ENCODE peak calls at places on chromosomes 2 and 18, in six cellular contexts. L is mesenchymal stem cell, G is body of pancreas, Y is left lung, W is neuronal stem cell, I is K562. C is an unnamed sample.

GRCh38 chr2:231394201-231395141 is 1.0 kb upstream of the B3GNT7 start:
- DNase-seq in Y (no peak), L (no peak), G (peak; percentile 56), W (no peak), I (peak; percentile 12), C (no peak)

GRCh38 chr2:234873103-234873827 is 78.6 kb upstream of the SH3BP4 start:
- DNase-seq in I (no peak), L (no peak), W (no peak), Y (no peak), G (no peak), C (no peak)

GRCh38 chr2:12091201-12091806 is 344.9 kb downstream of the LPIN1 start:
- DNase-seq in W (no peak), I (no peak), G (no peak), L (no peak), Y (no peak), C (peak; percentile 59)

GRCh38 chr2:3827673-3828575 is 124.5 kb downstream of the DCDC2C start:
- DNase-seq in G (peak; percentile 20), I (peak; percentile 36), Y (no peak), L (no peak), W (no peak), C (peak; percentile 16)

GRCh38 chr2:674319-674985 is 2.8 kb downstream of the TMEM18 start:
- DNase-seq in W (no peak), L (no peak), Y (no peak), I (no peak), G (no peak), C (peak; percentile 32)

GRCh38 chr2:26473796-26474195 is 4.1 kb downstream of the OTOF start:
- DNase-seq in G (no peak), Y (no peak), I (no peak), W (no peak), L (no peak), C (no peak)

GRCh38 chr2:207423886-207424285 is 105.9 kb upstream of the CREB1 start:
- DNase-seq in L (peak; percentile 93), I (peak; percentile 39), W (no peak), G (no peak), Y (no peak), C (no peak)

GRCh38 chr2:174337337-174338154 is 2.8 kb downstream of the SP9 start:
- DNase-seq in G (no peak), I (peak; percentile 58), L (peak; percentile 50), Y (no peak), W (peak; percentile 63), C (peak; percentile 52)

GRCh38 chr2:96887419-96888081 is 17.7 kb upstream of the SEMA4C start:
- DNase-seq in W (no peak), Y (no peak), G (no peak), L (no peak), I (no peak), C (peak; percentile 26)

GRCh38 chr2:162297925-162298552 is 20.4 kb downstream of the IFIH1 start:
- DNase-seq in Y (no peak), W (peak; percentile 76), G (peak; percentile 74), I (peak; percentile 75), L (peak; percentile 81), C (peak; percentile 93)

GRCh38 chr2:70116936-70117554 is 29.8 kb downstream of the PCBP1 start:
- DNase-seq in L (no peak), I (no peak), W (no peak), G (no peak), Y (no peak), C (no peak)

GRCh38 chr2:108998911-108999310 is 9.9 kb upstream of the EDAR start:
- DNase-seq in W (no peak), L (no peak), Y (no peak), G (no peak), I (no peak), C (peak; percentile 49)

GRCh38 chr2:240622631-240623235 is 2.5 kb upstream of the GPR35 start:
- DNase-seq in G (no peak), W (no peak), Y (peak; percentile 51), L (no peak), I (no peak), C (no peak)

GRCh38 chr2:219253753-219254589 is at the start of gene TUBA4A:
- DNase-seq in G (peak; percentile 90), I (peak; percentile 87), L (peak; percentile 63), W (peak; percentile 39), Y (peak; percentile 88), C (peak; percentile 72)

GRCh38 chr2:43802135-43802534 is 28.3 kb downstream of the DYNC2LI1 start:
- DNase-seq in I (no peak), G (no peak), W (no peak), Y (no peak), L (no peak), C (no peak)
- H3K4me3 ChIP-seq in I (no peak overlapping the region), G (no peak overlapping the region), W (no peak overlapping the region), Y (no peak overlapping the region), L (no peak overlapping the region), C (no peak overlapping the region)

GRCh38 chr2:127537644-127538043 is 2.2 kb downstream of the MYO7B start:
- DNase-seq in I (no peak), W (no peak), Y (no peak), G (no peak), L (no peak), C (no peak)

GRCh38 chr2:127535941-127536340 is 458 bp downstream of the MYO7B start:
- DNase-seq in W (no peak), I (no peak), Y (no peak), G (no peak), L (no peak), C (no peak)

GRCh38 chr2:127535422-127535901 is at the start of gene MYO7B:
- DNase-seq in L (no peak), I (no peak), W (no peak), Y (no peak), G (no peak), C (no peak)

GRCh38 chr2:127536707-127537106 is 1.2 kb downstream of the MYO7B start:
- DNase-seq in G (no peak), W (no peak), Y (no peak), I (no peak), L (no peak), C (no peak)

DNA sequence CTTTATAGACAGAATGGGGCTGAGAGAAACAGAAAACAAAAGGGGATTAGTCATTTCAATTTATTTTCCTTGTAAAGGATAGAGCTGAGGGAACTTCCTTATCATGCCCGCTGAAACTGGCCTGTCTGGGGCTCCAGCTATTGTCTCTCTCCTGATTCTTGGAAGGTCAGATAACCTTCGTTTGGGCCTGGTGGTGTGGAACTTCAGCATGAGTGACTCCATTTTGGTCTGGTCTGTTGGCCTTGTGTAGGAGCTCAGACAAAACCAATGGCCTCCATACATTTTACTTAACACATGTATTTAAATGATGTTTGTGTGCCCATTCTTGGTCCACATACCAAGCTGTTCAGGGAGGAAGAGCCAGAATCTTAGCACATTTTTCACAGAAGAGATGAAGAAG is 1.7 kb downstream of the MYO7B start:
- DNase-seq in G (no peak), Y (no peak), I (no peak), W (no peak), L (no peak), C (no peak)
- H3K27me3 ChIP-seq in G (no peaks in the 10 kb centered on the region), Y (peaks cover 10% of the 10 kb centered on the region), I (peaks cover 57% of the 10 kb centered on the region), W (no peaks in the 10 kb centered on the region), L (peaks cover 23% of the 10 kb centered on the region), C (peaks cover 18% of the 10 kb centered on the region)

GRCh38 chr18:9404565-9405060 is 70.0 kb downstream of the TWSG1 start:
- DNase-seq in I (peak; percentile 91), L (no peak), Y (no peak), W (no peak), G (no peak), C (no peak)
- H3K4me3 ChIP-seq in I (peak overlapping the region; percentile 22), L (no peak overlapping the region), Y (no peak overlapping the region), W (no peak overlapping the region), G (no peak overlapping the region), C (no peak overlapping the region)

GRCh38 chr2:105138643-105139042 is 100.8 kb downstream of the MRPS9 start:
- DNase-seq in G (no peak), Y (no peak), I (no peak), L (no peak), W (no peak), C (no peak)

GRCh38 chr2:105134076-105134475 is 96.2 kb downstream of the MRPS9 start:
- DNase-seq in L (no peak), Y (no peak), I (no peak), G (no peak), W (no peak), C (peak; percentile 12)

GRCh38 chr2:105139556-105140236 is 101.8 kb downstream of the MRPS9 start:
- DNase-seq in W (no peak), Y (no peak), I (no peak), L (no peak), G (no peak), C (no peak)

GRCh38 chr2:105135436-105135835 is 97.6 kb downstream of the MRPS9 start:
- DNase-seq in I (no peak), G (no peak), L (no peak), Y (no peak), W (no peak), C (no peak)

GRCh38 chr2:105136394-105136793 is 98.5 kb downstream of the MRPS9 start:
- DNase-seq in W (no peak), G (no peak), I (no peak), L (no peak), Y (no peak), C (no peak)
- H3K27me3 ChIP-seq in W (no peaks in the 10 kb centered on the region), G (no peaks in the 10 kb centered on the region), I (peaks cover 25% of the 10 kb centered on the region), L (peaks cover 19% of the 10 kb centered on the region), Y (no peaks in the 10 kb centered on the region), C (peaks cover 18% of the 10 kb centered on the region)

GRCh38 chr18:58038063-58038462 is 6.0 kb upstream of the NEDD4L start:
- DNase-seq in I (no peak), Y (no peak), L (no peak), G (no peak), W (no peak), C (no peak)
- H3K4me3 ChIP-seq in I (no peak overlapping the region), Y (no peak overlapping the region), L (no peak overlapping the region), G (no peak overlapping the region), W (no peak overlapping the region), C (no peak overlapping the region)

GRCh38 chr2:62972601-62973000 is 78.0 kb upstream of the OTX1 start:
- DNase-seq in G (no peak), L (no peak), W (no peak), Y (no peak), I (no peak), C (no peak)

GRCh38 chr2:62974999-62975398 is 75.6 kb upstream of the OTX1 start:
- DNase-seq in G (no peak), Y (no peak), W (no peak), L (no peak), I (no peak), C (no peak)
- H3K27me3 ChIP-seq in G (no peaks in the 10 kb centered on the region), Y (no peaks in the 10 kb centered on the region), W (no peaks in the 10 kb centered on the region), L (no peaks in the 10 kb centered on the region), I (no peaks in the 10 kb centered on the region), C (no peaks in the 10 kb centered on the region)

C was measured in adipocyte.